ENCODE peak calls at places on chromosomes 7 and 10, in seven cellular contexts. N is HL-60; E is PC-3; Q is stomach; Y is OCI-LY7; L is ovary; C is CD8-positive, alpha-beta T cell. X is an unnamed sample.

GRCh38 chr10:70337201-70337651 is 45.2 kb downstream of the LRRC20 start:
- DNase-seq in N (no peak), E (no peak), Q (no peak), Y (no peak), L (no peak), C (no peak), X (peak; percentile 65)

GRCh38 chr10:43623351-43623750 is 17.1 kb downstream of the ZNF485 start:
- DNase-seq in N (no peak), E (no peak), Q (no peak), Y (peak; percentile 15), L (no peak), C (no peak), X (no peak)

GRCh38 chr7:13416544-13416943 is 572.9 kb downstream of the ETV1 start:
- DNase-seq in N (no peak), E (no peak), Q (no peak), Y (no peak), L (no peak), C (no peak), X (no peak)

GRCh38 chr10:3935141-3935540 is 150.1 kb upstream of the KLF6 start:
- DNase-seq in N (no peak), E (no peak), Q (no peak), Y (no peak), L (peak; percentile 68), C (no peak), X (no peak)

GRCh38 chr10:85612378-85612775 is 754.2 kb downstream of the GRID1 start:
- DNase-seq in N (no peak), E (no peak), Q (no peak), Y (peak; percentile 44), L (no peak), C (peak; percentile 22), X (no peak)

GRCh38 chr10:6796231-6796630 is 216.2 kb upstream of the PRKCQ start:
- DNase-seq in N (no peak), E (no peak), Q (no peak), Y (no peak), L (no peak), C (no peak), X (no peak)

GRCh38 chr10:89302628-89303027 is 782 bp downstream of the IFIT2 start:
- DNase-seq in N (no peak), E (peak; percentile 42), Q (no peak), Y (no peak), L (no peak), C (no peak), X (no peak)

GRCh38 chr10:95247200-95247880 is 43.5 kb downstream of the PDLIM1 start:
- DNase-seq in N (no peak), E (peak; percentile 41), Q (no peak), Y (no peak), L (no peak), C (no peak), X (no peak)

GRCh38 chr7:147509052-147509480 is 1081.5 kb upstream of the C7orf33 start:
- DNase-seq in N (no peak), E (peak; percentile 35), Q (no peak), Y (no peak), L (no peak), C (no peak), X (no peak)

GRCh38 chr10:123009105-123009805 is 449 bp downstream of the ACADSB start:
- DNase-seq in N (no peak), E (peak; percentile 1), Q (peak; percentile 28), Y (peak; percentile 21), L (peak; percentile 48), C (peak; percentile 16), X (peak; percentile 68)

GRCh38 chr7:94296886-94297285 is 97.8 kb upstream of the COL1A2 start:
- DNase-seq in N (no peak), E (no peak), Q (no peak), Y (no peak), L (no peak), C (no peak), X (no peak)

GRCh38 chr10:79431422-79431821 is 14.0 kb downstream of the ZCCHC24 start:
- DNase-seq in N (no peak), E (no peak), Q (no peak), Y (no peak), L (peak; percentile 24), C (no peak), X (no peak)

GRCh38 chr7:43141091-43141490 is 28.6 kb downstream of the HECW1 start:
- DNase-seq in N (no peak), E (no peak), Q (no peak), Y (no peak), L (no peak), C (no peak), X (no peak)

GRCh38 chr10:97163141-97163540 is 22.6 kb downstream of the SLIT1 start:
- DNase-seq in N (no peak), E (no peak), Q (no peak), Y (no peak), L (no peak), C (no peak), X (no peak)

DNA sequence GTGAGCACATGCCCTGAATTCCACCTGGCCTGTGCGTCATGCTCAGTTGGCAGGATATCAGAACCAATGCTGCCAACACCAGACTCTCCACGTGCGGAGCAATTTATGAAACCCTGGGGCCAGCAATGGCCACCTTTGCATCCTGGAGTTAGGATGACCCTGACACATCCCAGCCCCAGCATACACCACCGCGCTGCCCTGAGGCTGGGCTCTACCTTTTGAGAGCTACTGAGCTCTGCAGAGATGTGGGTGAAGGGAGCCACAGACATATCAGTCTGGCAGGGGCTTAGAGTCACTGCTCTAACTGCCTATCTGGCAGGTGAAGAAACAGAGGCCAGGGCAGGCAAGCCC is 41.9 kb downstream of the SYPL1 start:
- DNase-seq in N (no peak), E (peak; percentile 61), Q (peak; percentile 85), Y (no peak), L (no peak), C (no peak), X (no peak)
- H3K4me3 ChIP-seq in N (no peak overlapping the region), E (no peak overlapping the region), Q (no peak overlapping the region), Y (peak overlapping the region; percentile 70), L (no peak overlapping the region), C (no peak overlapping the region), X (no peak overlapping the region)

GRCh38 chr7:157682064-157682945 is 345.5 kb downstream of the DNAJB6 start:
- DNase-seq in N (no peak), E (no peak), Q (peak; percentile 20), Y (no peak), L (no peak), C (no peak), X (peak; percentile 51)

GRCh38 chr7:157678503-157678902 is 341.7 kb downstream of the DNAJB6 start:
- DNase-seq in N (no peak), E (no peak), Q (no peak), Y (no peak), L (no peak), C (no peak), X (peak; percentile 33)

GRCh38 chr7:157682946-157683239 is 346.1 kb downstream of the DNAJB6 start:
- DNase-seq in N (no peak), E (no peak), Q (no peak), Y (no peak), L (no peak), C (no peak), X (peak; percentile 39)

GRCh38 chr7:157676456-157677255 is 339.9 kb downstream of the DNAJB6 start:
- DNase-seq in N (no peak), E (peak; percentile 18), Q (no peak), Y (no peak), L (no peak), C (no peak), X (peak; percentile 50)

DNA sequence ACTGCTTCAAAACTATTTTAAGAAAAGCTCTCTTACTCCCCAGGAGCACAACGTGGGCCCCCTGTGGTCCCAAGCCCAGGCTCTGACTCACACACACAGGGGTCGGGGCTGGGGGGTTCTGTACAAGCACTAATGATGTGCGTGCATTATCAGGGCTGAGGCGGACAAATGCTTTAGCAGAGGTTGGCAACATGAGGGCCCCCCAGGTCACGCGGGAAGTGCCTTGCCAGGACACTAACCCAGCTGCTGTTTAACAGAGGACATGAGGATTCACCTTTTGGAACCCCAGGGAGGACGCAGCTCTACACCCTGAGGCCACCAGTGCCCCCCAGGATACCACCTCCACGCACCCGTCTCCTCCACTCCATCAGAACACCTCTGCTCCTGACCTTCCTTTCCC is 342.8 kb downstream of the DNAJB6 start:
- DNase-seq in N (no peak), E (no peak), Q (no peak), Y (no peak), L (no peak), C (no peak), X (peak; percentile 35)
- H3K4me3 ChIP-seq in N (no peak overlapping the region), E (no peak overlapping the region), Q (no peak overlapping the region), Y (no peak overlapping the region), L (no peak overlapping the region), C (no peak overlapping the region), X (no peak overlapping the region)

GRCh38 chr7:128359939-128360338 is 1.6 kb downstream of the PRRT4 start:
- DNase-seq in N (no peak), E (no peak), Q (no peak), Y (no peak), L (no peak), C (no peak), X (peak; percentile 51)

GRCh38 chr7:128361463-128362441 is at the start of gene PRRT4:
- DNase-seq in N (peak; percentile 85), E (peak; percentile 22), Q (peak; percentile 40), Y (no peak), L (peak; percentile 69), C (no peak), X (peak; percentile 92)

GRCh38 chr7:128364166-128364565 is 2.7 kb upstream of the PRRT4 start:
- DNase-seq in N (no peak), E (no peak), Q (no peak), Y (no peak), L (no peak), C (no peak), X (no peak)

GRCh38 chr7:128363261-128363721 is 1.8 kb upstream of the PRRT4 start:
- DNase-seq in N (no peak), E (no peak), Q (no peak), Y (no peak), L (no peak), C (no peak), X (no peak)

DNA sequence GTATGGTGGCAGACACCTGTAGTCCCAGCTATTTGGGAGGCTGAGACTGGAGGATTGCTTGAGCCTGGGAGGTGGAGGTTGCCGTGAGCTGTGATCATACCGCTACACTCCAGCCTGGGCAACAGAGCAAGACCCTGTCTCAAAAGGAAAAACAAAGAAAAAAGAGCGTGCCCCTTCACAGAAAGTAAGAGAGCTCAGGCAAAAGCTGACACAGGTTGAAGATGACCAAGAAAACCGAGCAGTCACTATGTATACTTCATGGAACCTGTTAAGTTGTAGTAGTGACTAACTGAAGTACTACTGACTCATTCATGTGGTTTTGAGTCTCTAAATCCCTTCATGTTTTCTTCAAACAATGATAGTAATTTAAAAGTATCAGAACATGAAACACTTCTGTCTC is 1.2 kb upstream of the PRRT4 start:
- DNase-seq in N (no peak), E (peak; percentile 62), Q (no peak), Y (no peak), L (no peak), C (no peak), X (no peak)
- H3K4me3 ChIP-seq in N (no peak overlapping the region), E (no peak overlapping the region), Q (no peak overlapping the region), Y (no peak overlapping the region), L (no peak overlapping the region), C (no peak overlapping the region), X (no peak overlapping the region)

GRCh38 chr7:54565432-54565831 is 23.3 kb downstream of the VSTM2A start:
- DNase-seq in N (no peak), E (no peak), Q (no peak), Y (no peak), L (no peak), C (no peak), X (no peak)
- H3K4me3 ChIP-seq in N (no peak overlapping the region), E (no peak overlapping the region), Q (no peak overlapping the region), Y (no peak overlapping the region), L (no peak overlapping the region), C (no peak overlapping the region), X (no peak overlapping the region)

GRCh38 chr10:52756295-52756694 is 16.3 kb downstream of the MBL2 start:
- DNase-seq in N (no peak), E (no peak), Q (no peak), Y (no peak), L (no peak), C (no peak), X (no peak)
- H3K4me3 ChIP-seq in N (no peak overlapping the region), E (no peak overlapping the region), Q (no peak overlapping the region), Y (no peak overlapping the region), L (no peak overlapping the region), C (no peak overlapping the region), X (no peak overlapping the region)